ENCODE peak calls at places on chromosomes 12 and 14, in seven cellular contexts. U is K562, F is left ventricle myocardium inferior, A is ascending aorta, Y is neural progenitor cell, N is progenitor cell of endocrine pancreas, M is esophagus squamous epithelium. Z is an unnamed sample.

GRCh38 chr12:93790472-93791152 is 113.4 kb downstream of the CRADD start:
- DNase-seq in N (no peak), U (peak), Y (no peak), F (no peak), A (no peak), M (no peak), Z (no peak)

GRCh38 chr14:100096656-100097055 is 31.4 kb downstream of the EVL start:
- DNase-seq in A (no peak), N (no peak), F (no peak), M (no peak), U (no peak), Y (no peak), Z (no peak)

GRCh38 chr12:48980389-48980952 is 2.3 kb downstream of the WNT1 start:
- DNase-seq in Y (peak), U (peak), M (no peak), A (no peak), F (no peak), N (no peak), Z (no peak)

GRCh38 chr12:105382771-105383632 is 52.5 kb downstream of the C12orf75 start:
- DNase-seq in M (no peak), A (no peak), N (no peak), U (peak), F (no peak), Y (peak), Z (no peak)

GRCh38 chr14:26597136-26598080 is at the start of gene NOVA1:
- DNase-seq in M (no peak), U (no peak), A (no peak), Y (peak), N (peak), F (peak), Z (no peak)

GRCh38 chr12:131335456-131335855 is 375.4 kb upstream of the SFSWAP start:
- DNase-seq in A (no peak), M (no peak), N (no peak), U (no peak), Y (no peak), F (no peak), Z (no peak)

GRCh38 chr14:67757175-67757574 is 55.5 kb downstream of the RDH12 start:
- DNase-seq in N (no peak), Y (no peak), U (no peak), M (no peak), F (no peak), A (no peak), Z (no peak)

GRCh38 chr12:90908465-90908864 is 46.5 kb downstream of the CCER1 start:
- DNase-seq in A (no peak), U (no peak), M (no peak), Y (peak), F (no peak), N (no peak), Z (no peak)

GRCh38 chr12:51821423-51822260 is 26.9 kb downstream of the FIGNL2 start:
- DNase-seq in F (peak), N (no peak), Y (peak), M (no peak), A (no peak), U (no peak), Z (no peak)

GRCh38 chr12:51822261-51822616 is 26.3 kb downstream of the FIGNL2 start:
- DNase-seq in N (no peak), F (no peak), U (no peak), A (no peak), Y (no peak), M (no peak), Z (no peak)

GRCh38 chr12:51819851-51820720 is 28.4 kb downstream of the FIGNL2 start:
- DNase-seq in F (peak), U (no peak), Y (peak), N (no peak), A (no peak), M (no peak), Z (no peak)

GRCh38 chr12:51822956-51823355 is 25.6 kb downstream of the FIGNL2 start:
- DNase-seq in F (no peak), M (no peak), N (no peak), Y (no peak), U (no peak), A (no peak), Z (no peak)

DNA sequence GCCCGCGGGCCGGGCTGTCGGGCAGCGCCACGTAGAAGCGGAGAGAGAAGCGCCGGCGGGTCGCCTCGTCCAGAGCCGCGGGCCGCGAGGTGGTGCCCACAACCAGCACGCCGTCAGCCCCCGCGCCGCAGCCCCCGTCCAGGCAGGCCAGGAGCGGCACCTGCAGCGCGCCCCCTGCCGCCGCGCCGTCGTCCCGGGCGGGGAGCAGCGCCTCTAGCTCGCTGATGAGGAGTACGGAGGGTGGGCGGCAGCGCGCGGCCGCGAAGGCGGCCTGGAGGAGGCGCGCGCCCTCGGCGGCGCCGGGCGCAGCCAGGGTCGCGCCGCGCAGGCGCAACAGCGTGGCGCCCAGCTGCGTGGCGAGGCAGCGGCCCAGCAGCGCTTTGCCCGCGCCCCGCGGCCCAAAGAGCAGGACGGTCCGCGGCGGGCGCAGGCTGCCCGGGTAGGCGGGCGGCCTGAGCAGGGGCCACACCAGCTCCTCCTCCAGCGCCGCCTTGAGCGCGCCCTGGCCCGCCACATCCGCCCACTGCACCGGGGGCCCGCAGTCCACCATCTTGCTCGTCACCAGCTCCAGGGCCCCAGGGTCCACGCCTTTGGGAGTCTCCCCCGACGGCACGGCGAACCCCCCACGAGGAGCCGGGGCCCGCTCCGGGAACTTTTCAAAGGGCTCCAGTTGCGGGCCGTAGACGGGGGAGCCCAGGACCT is 27.6 kb downstream of the FIGNL2 start:
- DNase-seq in A (no peak), N (peak), F (peak), U (peak), Y (peak), M (no peak), Z (peak)
- TF ChIP-seq CTCF in A (no peak), N (peak), F (peak), U (no peak), Y (peak), M (no peak), Z (peak)

DNA sequence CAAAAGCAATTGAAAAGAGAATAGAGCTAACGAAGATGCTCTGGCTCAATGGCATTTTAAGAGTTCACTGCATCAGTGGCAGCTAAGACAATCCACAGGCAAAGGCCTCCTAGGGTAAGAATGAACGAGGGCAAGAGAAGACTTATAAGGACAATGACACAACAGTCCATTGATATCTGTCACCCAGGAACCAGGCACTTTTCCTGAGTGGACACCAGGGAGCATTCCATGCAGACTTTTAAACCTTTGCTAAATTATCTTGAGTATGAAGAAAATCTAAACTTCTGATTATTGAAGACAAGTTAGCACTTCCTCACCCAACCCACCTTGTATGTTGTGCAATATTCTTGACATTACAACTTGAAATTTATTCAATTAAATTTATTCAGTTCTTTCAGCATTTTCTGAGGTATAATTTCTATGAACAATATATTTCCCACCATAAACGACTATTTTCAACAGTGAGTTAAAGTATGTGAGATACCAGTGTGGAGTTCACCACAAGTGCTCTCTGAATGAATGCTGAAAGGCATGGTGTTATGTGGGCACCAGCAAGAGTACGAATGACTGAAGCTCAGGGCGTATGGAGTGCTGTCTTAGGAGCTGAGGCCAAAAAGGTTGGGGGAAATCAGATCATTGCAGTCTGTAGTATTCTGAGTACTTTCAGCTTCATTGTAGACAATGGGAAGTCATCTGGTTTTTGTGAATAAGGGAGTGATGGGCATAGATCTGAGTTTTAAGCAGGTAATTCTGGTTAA is 124.3 kb upstream of the LMNTD1 start:
- DNase-seq in M (no peak), U (no peak), N (no peak), A (no peak), F (no peak), Y (no peak), Z (no peak)
- TF ChIP-seq CTCF in M (no peak), U (no peak), N (no peak), A (no peak), F (peak), Y (no peak), Z (no peak)

DNA sequence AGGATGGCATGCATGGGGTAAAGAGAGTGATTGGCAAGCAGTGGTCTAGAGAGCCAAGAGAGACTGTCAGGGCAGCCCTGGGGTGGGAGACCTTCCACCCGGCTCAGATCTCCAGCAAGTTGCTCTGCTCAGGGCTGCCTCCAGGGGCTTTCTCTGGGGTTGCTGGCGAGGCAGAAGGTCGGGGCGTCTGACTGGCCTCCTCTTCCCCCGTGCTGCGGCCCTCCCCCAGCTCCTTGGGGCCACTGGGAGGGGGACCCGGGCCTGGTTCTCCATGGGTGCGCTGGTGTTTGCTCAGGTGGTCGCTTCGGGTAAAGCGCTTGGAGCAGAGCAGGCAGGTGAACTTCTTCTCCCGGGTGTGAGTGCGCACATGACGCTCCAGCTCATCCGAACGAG is 6.6 kb upstream of the AAAS start:
- DNase-seq in A (no peak), Y (peak), F (no peak), U (peak), N (peak), M (no peak), Z (no peak)
- TF ChIP-seq CTCF in A (no peak), Y (peak), F (no peak), U (no peak), N (peak), M (no peak), Z (no peak)

DNA sequence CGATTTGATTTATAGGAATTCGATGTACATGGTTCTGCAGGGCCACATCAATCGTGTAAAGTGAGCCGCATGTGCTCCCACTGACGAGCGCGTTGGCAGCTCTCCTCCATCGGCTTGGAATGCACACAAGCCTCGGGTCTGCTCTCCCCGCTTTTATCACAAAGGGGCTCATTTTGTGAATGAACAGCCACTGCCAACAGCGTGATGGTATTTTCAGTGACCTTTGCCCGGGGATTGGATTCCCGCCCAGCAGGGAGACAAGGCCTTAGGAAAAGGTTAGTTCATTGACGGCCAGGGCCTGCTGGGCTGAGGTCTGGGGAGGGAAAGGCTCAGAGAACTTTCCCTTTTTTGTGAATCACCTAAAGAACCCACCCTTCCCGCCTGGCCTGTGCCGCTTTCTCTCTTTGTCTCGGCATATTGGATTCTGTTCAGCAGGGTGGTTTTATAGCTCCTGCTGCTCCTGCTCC is 232.1 kb downstream of the MSRB3 start:
- DNase-seq in N (peak), M (no peak), U (no peak), Y (peak), A (no peak), F (peak), Z (no peak)
- TF ChIP-seq CTCF in N (no peak), M (no peak), U (no peak), Y (no peak), A (no peak), F (no peak), Z (no peak)